ENCODE peak calls at places on chromosomes 1 and 21, in five cellular contexts. Z, Q, P, E and X are unnamed samples.

GRCh38 chr1:41862411-41863221 is 56.1 kb downstream of the HIVEP3 start:
- DNase-seq in Q (peak; percentile 98), E (no peak), P (peak; percentile 64), Z (no peak), X (no peak)

GRCh38 chr21:43287111-43287973 is 118.5 kb downstream of the CRYAA start:
- DNase-seq in E (peak; percentile 44), P (no peak), Q (no peak), Z (no peak), X (no peak)

GRCh38 chr1:32448773-32449456 is 16.0 kb upstream of the ZBTB8B start:
- DNase-seq in E (no peak), P (no peak), Q (peak; percentile 17), Z (no peak), X (no peak)

GRCh38 chr1:201714542-201715276 is 114.2 kb upstream of the IPO9 start:
- DNase-seq in Z (peak; percentile 95), Q (peak; percentile 100), P (no peak), E (peak; percentile 70), X (no peak)

GRCh38 chr21:42696026-42696380 is 42.6 kb downstream of the PDE9A start:
- DNase-seq in Q (no peak), Z (peak; percentile 33), P (no peak), E (no peak), X (no peak)

GRCh38 chr1:81179239-81179638 is 621.5 kb upstream of the ADGRL2 start:
- DNase-seq in Q (peak; percentile 92), Z (no peak), P (no peak), E (no peak), X (no peak)

GRCh38 chr1:162292422-162292849 is 84.2 kb downstream of the SPATA46 start:
- DNase-seq in Q (peak; percentile 59), Z (no peak), E (no peak), P (no peak), X (no peak)

GRCh38 chr1:196980859-196981258 is 3.5 kb downstream of the CFHR5 start:
- DNase-seq in Q (no peak), Z (no peak), P (no peak), E (no peak), X (no peak)

GRCh38 chr1:91608876-91609275 is 108.2 kb downstream of the CDC7 start:
- DNase-seq in Z (no peak), Q (peak; percentile 57), E (no peak), P (no peak), X (no peak)

GRCh38 chr1:231660198-231660597 is 33.6 kb downstream of the DISC1 start:
- DNase-seq in Q (no peak), P (no peak), E (no peak), Z (no peak), X (no peak)

GRCh38 chr1:12617901-12618660 is at the start of gene DHRS3:
- DNase-seq in Q (peak; percentile 72), P (peak; percentile 68), E (peak; percentile 84), Z (peak; percentile 91), X (peak; percentile 93)

GRCh38 chr1:99591886-99592285 is 54.0 kb upstream of the PALMD start:
- DNase-seq in P (no peak), Q (no peak), E (no peak), Z (no peak), X (no peak)